ENCODE peak calls at places on chromosomes 13 and 19, in five cellular contexts. G is sigmoid colon, Z is HepG2, B is GM12878, T is spleen. P is an unnamed sample.
A peak's percentile ranks its signal among the peaks of the same experiment; 100 is the strongest.

GRCh38 chr19:35349614-35350521 is 2.2 kb downstream of the FFAR1 start:
- DNase-seq in G (peak; percentile 57), Z (no peak), B (no peak), T (peak; percentile 82), P (peak; percentile 34)

GRCh38 chr13:38566023-38566422 is 120.9 kb upstream of the FREM2 start:
- DNase-seq in G (no peak), Z (no peak), B (no peak), T (no peak), P (no peak)

GRCh38 chr13:100394005-100394695 is 194.4 kb downstream of the GGACT start:
- DNase-seq in G (no peak), Z (no peak), B (peak; percentile 51), T (no peak), P (no peak)

GRCh38 chr13:99104396-99104795 is 96.3 kb upstream of the UBAC2 start:
- DNase-seq in G (no peak), Z (no peak), B (no peak), T (no peak), P (no peak)

GRCh38 chr19:1453525-1454371 is 3.8 kb downstream of the APC2 start:
- DNase-seq in G (no peak), Z (no peak), B (no peak), T (no peak), P (no peak)

GRCh38 chr19:32662186-32662585 is 12.8 kb downstream of the ANKRD27 start:
- DNase-seq in G (no peak), Z (no peak), B (no peak), T (no peak), P (no peak)

GRCh38 chr13:110713981-110714797 is 689 bp downstream of the ING1 start:
- DNase-seq in G (peak; percentile 84), Z (peak; percentile 28), B (no peak), T (peak; percentile 94), P (peak; percentile 62)

GRCh38 chr19:3268326-3268725 is 43.9 kb downstream of the CELF5 start:
- DNase-seq in G (no peak), Z (no peak), B (no peak), T (no peak), P (no peak)

GRCh38 chr13:72932250-72932649 is 126.6 kb upstream of the KLF5 start:
- DNase-seq in G (no peak), Z (no peak), B (no peak), T (no peak), P (no peak)

GRCh38 chr13:113510871-113511270 is 20.4 kb upstream of the DCUN1D2 start:
- DNase-seq in G (no peak), Z (no peak), B (no peak), T (no peak), P (no peak)

GRCh38 chr19:3073159-3073563 is 10.9 kb upstream of the TLE5 start:
- DNase-seq in G (peak; percentile 85), Z (peak; percentile 71), B (no peak), T (no peak), P (no peak)

GRCh38 chr13:106133025-106133424 is 402.4 kb downstream of the EFNB2 start:
- DNase-seq in G (no peak), Z (no peak), B (no peak), T (no peak), P (no peak)

GRCh38 chr19:4676955-4677731 is 7.0 kb upstream of the MYDGF start:
- DNase-seq in G (peak; percentile 80), Z (peak; percentile 69), B (no peak), T (no peak), P (no peak)

GRCh38 chr13:76983676-76984075 is 8.2 kb upstream of the CLN5 start:
- DNase-seq in G (no peak), Z (no peak), B (no peak), T (no peak), P (no peak)

DNA sequence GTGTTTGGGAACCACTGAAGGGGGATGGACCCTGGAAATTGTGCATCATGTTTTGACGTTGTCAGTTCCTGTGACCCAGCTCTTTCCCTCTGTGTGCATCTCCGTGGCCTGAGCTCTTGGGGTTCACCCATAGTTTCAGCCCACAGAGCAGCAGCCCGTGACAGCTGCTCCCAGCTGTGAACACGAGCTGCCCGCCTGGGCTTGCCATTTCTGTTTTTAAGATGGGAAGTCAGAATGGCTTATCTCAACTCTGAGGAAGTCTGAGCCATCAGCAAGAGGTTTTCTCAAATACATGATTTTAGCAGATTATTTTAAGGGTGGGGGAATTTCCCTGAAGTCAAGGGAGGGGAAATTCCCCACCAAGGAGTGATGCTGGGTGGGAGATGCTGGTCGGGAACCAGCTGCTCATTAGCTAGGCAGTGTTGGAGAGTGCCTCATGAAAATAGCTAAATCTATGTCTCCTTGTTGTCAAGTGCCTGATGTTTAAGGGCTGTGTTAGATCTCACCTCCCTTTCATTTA is 34.9 kb upstream of the C1QTNF9 start:
- DNase-seq in G (no peak), Z (no peak), B (peak; percentile 88), T (peak; percentile 89), P (no peak)
- TF ChIP-seq POLR2AphosphoS5 in G (no peak), Z (no peak), B (peak; percentile 51), T (peak; percentile 73), P (no peak)

GRCh38 chr19:18339703-18340102 is 695 bp upstream of the PGPEP1 start:
- DNase-seq in G (no peak), Z (no peak), B (no peak), T (no peak), P (no peak)
- TF ChIP-seq POLR2AphosphoS5 in G (no peak), Z (no peak), B (no peak), T (no peak), P (no peak)

GRCh38 chr13:50914848-50915247 is 5.3 kb downstream of the RNASEH2B start:
- DNase-seq in G (no peak), Z (no peak), B (no peak), T (no peak), P (no peak)

GRCh38 chr13:50917572-50917971 is 8.0 kb downstream of the RNASEH2B start:
- DNase-seq in G (no peak), Z (no peak), B (no peak), T (no peak), P (no peak)

GRCh38 chr13:50914301-50914700 is 4.7 kb downstream of the RNASEH2B start:
- DNase-seq in G (no peak), Z (no peak), B (no peak), T (no peak), P (no peak)

GRCh38 chr13:50915562-50915961 is 6.0 kb downstream of the RNASEH2B start:
- DNase-seq in G (no peak), Z (no peak), B (no peak), T (no peak), P (no peak)

GRCh38 chr13:50916701-50917184 is 7.2 kb downstream of the RNASEH2B start:
- DNase-seq in G (no peak), Z (no peak), B (no peak), T (no peak), P (no peak)
- TF ChIP-seq POLR2AphosphoS5 in G (no peak), Z (no peak), B (peak; percentile 72), T (peak; percentile 58), P (no peak)

DNA sequence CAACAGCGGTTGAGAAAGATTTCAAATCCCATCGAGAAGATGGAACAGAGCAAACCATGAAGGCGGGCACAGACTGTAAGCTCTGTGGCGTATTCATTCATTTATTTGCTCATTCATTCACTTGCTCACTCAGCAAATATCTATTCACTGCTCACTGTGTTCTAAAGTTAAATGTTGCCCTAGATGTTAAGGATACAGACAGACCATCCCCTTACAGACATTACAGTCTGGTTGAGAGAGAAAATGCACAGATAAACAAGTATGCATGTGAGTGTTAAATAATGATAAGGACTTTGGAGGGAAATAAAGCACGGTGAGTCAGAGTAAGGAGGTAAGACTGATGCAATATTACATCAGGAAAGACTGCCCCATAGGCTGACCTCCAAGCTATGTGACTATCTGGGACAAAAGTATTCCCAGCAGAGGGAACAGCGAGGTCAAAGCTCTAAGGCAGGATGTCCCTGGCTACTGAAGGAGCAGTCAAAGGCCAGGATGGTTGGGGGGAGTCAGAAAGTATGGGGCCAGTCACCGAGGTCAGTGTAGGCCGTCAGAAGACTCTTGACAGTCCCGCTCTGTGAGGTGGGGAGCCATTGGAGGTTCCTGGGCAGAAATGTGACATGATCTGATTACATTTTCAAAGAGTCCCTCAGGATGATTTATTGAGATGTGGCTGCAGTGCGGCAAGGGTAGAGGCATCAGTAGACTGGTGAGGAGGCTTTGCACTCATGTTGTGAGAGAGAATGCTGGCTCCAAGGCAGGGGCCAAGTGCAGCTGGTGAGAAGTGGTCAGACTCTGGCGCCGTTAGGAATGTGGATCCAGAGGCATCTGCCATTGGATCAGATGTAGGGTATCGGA is 37.9 kb downstream of the MBNL2 start:
- DNase-seq in G (no peak), Z (peak; percentile 77), B (no peak), T (no peak), P (no peak)
- TF ChIP-seq POLR2AphosphoS5 in G (peak; percentile 59), Z (no peak), B (no peak), T (no peak), P (no peak)

GRCh38 chr19:46472592-46472991 is 1.2 kb upstream of the PNMA8A start:
- DNase-seq in G (no peak), Z (no peak), B (no peak), T (no peak), P (no peak)

GRCh38 chr19:46469541-46470185 is 1.7 kb downstream of the PNMA8A start:
- DNase-seq in G (peak; percentile 61), Z (no peak), B (no peak), T (no peak), P (no peak)

GRCh38 chr19:46470376-46470775 is 987 bp downstream of the PNMA8A start:
- DNase-seq in G (no peak), Z (no peak), B (no peak), T (no peak), P (no peak)

GRCh38 chr19:46471778-46472543 is 598 bp upstream of the PNMA8A start:
- DNase-seq in G (no peak), Z (no peak), B (no peak), T (no peak), P (no peak)

GRCh38 chr19:46471116-46471733 is at the start of gene PNMA8A:
- DNase-seq in G (peak; percentile 86), Z (no peak), B (no peak), T (peak; percentile 74), P (no peak)
- TF ChIP-seq POLR2AphosphoS5 in G (peak; percentile 11), Z (no peak), B (no peak), T (no peak), P (no peak)

GRCh38 chr13:91167706-91168459 is 179.6 kb upstream of the MIR17HG start:
- DNase-seq in G (no peak), Z (no peak), B (no peak), T (no peak), P (no peak)
- TF ChIP-seq POLR2AphosphoS5 in G (no peak), Z (no peak), B (no peak), T (no peak), P (no peak)

GRCh38 chr13:107644136-107644535 is 571.2 kb downstream of the LIG4 start:
- DNase-seq in G (no peak), Z (no peak), B (no peak), T (no peak), P (no peak)
- TF ChIP-seq POLR2AphosphoS5 in G (no peak), Z (no peak), B (no peak), T (no peak), P (no peak)

GRCh38 chr19:48512504-48513288 is 1.1 kb upstream of the LMTK3 start:
- DNase-seq in G (no peak), Z (no peak), B (no peak), T (no peak), P (no peak)

GRCh38 chr19:48514123-48514458 is 2.5 kb upstream of the LMTK3 start:
- DNase-seq in G (no peak), Z (no peak), B (no peak), T (no peak), P (no peak)

GRCh38 chr19:48511321-48511731 is 309 bp downstream of the LMTK3 start:
- DNase-seq in G (no peak), Z (no peak), B (no peak), T (peak; percentile 82), P (no peak)

GRCh38 chr19:48511800-48512503 is at the start of gene LMTK3:
- DNase-seq in G (no peak), Z (no peak), B (no peak), T (peak; percentile 83), P (no peak)

GRCh38 chr19:48513289-48514122 is 1.9 kb upstream of the LMTK3 start:
- DNase-seq in G (peak; percentile 75), Z (peak; percentile 58), B (no peak), T (peak; percentile 91), P (no peak)
- TF ChIP-seq POLR2AphosphoS5 in G (peak; percentile 32), Z (no peak), B (no peak), T (peak; percentile 65), P (no peak)

P was measured in breast epithelium.